ENCODE peak calls at places on chromosomes 1 and 21, in five cellular contexts. E is body of pancreas, B is prostate gland, T is heart left ventricle, F is fibroblast of lung. O is an unnamed sample.

GRCh38 chr1:98975113-98975512 is 29.5 kb downstream of the PLPPR5 start:
- DNase-seq in F (no peak), B (no peak), E (no peak), T (no peak), O (no peak)

GRCh38 chr1:10791117-10791951 is 5.1 kb downstream of the CASZ1 start:
- DNase-seq in F (no peak), T (no peak), B (peak), E (peak), O (peak)

GRCh38 chr1:72284398-72285073 is 2.2 kb upstream of the NEGR1 start:
- DNase-seq in F (peak), E (peak), B (peak), T (peak), O (no peak)

GRCh38 chr1:208230668-208231529 is 13.3 kb downstream of the PLXNA2 start:
- DNase-seq in E (no peak), B (no peak), T (no peak), F (peak), O (no peak)

GRCh38 chr21:17925000-17925610 is 105.9 kb upstream of the C21orf91 start:
- DNase-seq in B (peak), T (peak), F (peak), E (peak), O (no peak)

GRCh38 chr1:225748479-225748878 is 29.1 kb upstream of the SRP9 start:
- DNase-seq in B (no peak), F (peak), T (no peak), E (no peak), O (no peak)

GRCh38 chr1:62732327-62732726 is 44.1 kb upstream of the DOCK7 start:
- DNase-seq in B (no peak), F (no peak), T (no peak), E (no peak), O (no peak)

GRCh38 chr1:47729685-47730084 is 267.5 kb downstream of the TRABD2B start:
- DNase-seq in T (no peak), F (no peak), E (no peak), B (no peak), O (no peak)

GRCh38 chr1:223097713-223098112 is 45.3 kb downstream of the TLR5 start:
- DNase-seq in E (no peak), F (no peak), B (no peak), T (no peak), O (no peak)

GRCh38 chr1:200075522-200075921 is 48.0 kb downstream of the NR5A2 start:
- DNase-seq in B (no peak), E (no peak), F (no peak), T (peak), O (no peak)

GRCh38 chr1:31238986-31239613 is 587 bp downstream of the NKAIN1 start:
- DNase-seq in E (no peak), T (no peak), B (no peak), F (peak), O (no peak)

GRCh38 chr1:18351735-18352134 is 129.0 kb upstream of the KLHDC7A start:
- DNase-seq in T (no peak), B (no peak), E (no peak), F (no peak), O (no peak)
- H3K27ac ChIP-seq in T (no peak), B (no peak), E (no peak), F (no peak), O (no peak)

DNA sequence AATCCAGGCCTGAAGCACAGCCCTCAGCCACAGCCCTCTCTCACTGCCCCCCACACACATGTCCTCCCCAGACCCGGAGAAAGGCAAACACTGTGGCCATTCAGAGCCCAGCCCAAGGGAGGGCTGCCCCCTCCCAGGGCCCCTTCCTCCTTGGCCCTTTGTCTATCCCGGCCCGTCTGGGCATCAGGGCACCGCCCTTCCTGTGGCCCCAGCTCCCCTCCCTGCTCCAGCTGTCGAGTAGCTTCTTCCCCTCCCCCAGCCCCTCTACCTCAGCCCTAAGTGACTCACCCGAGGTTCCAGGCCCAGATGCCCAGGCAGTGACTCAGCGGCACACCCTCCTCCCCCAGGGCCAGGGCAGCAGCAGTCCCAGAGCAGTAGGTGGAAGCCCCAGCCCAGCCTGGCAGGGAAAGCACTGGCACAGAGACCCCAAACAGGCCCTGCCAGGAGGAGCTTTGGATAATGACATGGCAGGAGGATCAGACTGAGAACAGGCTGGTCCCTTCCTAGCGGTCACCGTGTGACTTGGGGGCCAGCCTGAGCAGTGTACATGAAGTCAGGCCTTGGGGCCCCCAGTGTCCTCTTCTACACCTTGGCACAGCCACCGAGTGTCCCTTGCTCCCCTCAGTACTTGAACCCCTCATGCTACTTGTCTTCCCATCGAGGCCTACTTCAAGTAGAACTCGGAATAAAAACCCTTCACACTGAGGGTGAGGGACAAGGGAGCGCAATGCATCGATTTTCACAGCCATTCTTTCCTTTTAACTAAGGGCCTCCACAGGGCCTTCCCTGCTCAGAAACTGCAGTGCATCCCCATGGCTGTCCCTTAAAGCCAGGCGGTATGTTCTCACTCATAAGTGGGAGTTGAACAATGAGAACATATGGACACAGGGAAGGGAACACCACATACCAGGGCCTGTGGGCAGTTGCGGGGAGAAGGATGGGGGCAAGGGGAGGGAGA is 1.0 kb upstream of the S100A2 start:
- DNase-seq in T (peak), E (peak), B (peak), F (peak), O (peak)
- H3K4me3 ChIP-seq in T (no peak), E (no peak), B (no peak), F (no peak), O (no peak)

GRCh38 chr21:45479691-45480675 is 62.3 kb downstream of the SLC19A1 start:
- DNase-seq in E (no peak), B (no peak), F (no peak), T (no peak), O (no peak)

GRCh38 chr21:45478816-45479669 is 63.2 kb downstream of the SLC19A1 start:
- DNase-seq in E (no peak), B (no peak), F (no peak), T (no peak), O (no peak)

GRCh38 chr21:45477176-45478114 is 64.8 kb downstream of the SLC19A1 start:
- DNase-seq in F (no peak), E (no peak), T (no peak), B (no peak), O (no peak)

GRCh38 chr21:45476582-45476981 is 65.7 kb downstream of the SLC19A1 start:
- DNase-seq in B (no peak), F (no peak), E (no peak), T (no peak), O (no peak)

DNA sequence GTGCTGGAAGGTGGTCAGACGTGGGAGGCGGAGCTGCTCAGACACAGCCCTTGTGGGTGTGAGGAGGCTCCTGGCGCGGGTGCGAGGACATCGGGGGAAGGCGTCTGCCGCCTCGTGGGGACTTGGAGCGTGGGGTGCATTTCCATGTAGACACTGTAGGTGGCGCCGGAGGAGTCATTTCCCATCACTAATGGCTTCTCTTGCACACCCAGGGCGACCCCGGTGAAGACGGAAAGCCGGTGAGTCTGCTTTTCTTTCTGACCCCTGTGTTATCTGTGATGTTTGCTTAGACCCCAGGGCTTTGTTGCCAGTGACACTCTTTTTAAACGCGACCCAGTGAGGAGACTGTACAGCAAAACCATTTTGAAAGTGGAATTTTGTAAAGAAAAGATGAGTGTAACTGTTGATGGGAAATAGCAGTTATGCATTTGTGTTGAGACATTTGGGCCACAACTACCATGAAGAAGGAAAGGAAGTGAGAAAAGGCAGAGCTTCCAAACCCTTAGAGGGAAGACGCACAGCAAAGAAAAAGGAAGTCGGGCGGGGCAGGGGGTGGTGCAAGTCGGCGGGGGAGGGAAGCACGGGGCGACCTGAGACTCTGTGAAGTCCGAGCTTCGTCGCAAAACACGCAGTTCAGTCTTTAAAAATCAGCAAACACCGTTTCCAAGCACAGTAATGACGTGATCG is 64.0 kb downstream of the SLC19A1 start:
- DNase-seq in T (peak), E (peak), F (peak), B (peak), O (peak)
- H3K27ac ChIP-seq in T (no peak), E (peak), F (no peak), B (no peak), O (no peak)

GRCh38 chr1:183593356-183593755 is 3.1 kb upstream of the NCF2 start:
- DNase-seq in F (no peak), T (no peak), E (peak), B (no peak), O (no peak)
- H3K4me3 ChIP-seq in F (no peak), T (no peak), E (no peak), B (no peak), O (no peak)

DNA sequence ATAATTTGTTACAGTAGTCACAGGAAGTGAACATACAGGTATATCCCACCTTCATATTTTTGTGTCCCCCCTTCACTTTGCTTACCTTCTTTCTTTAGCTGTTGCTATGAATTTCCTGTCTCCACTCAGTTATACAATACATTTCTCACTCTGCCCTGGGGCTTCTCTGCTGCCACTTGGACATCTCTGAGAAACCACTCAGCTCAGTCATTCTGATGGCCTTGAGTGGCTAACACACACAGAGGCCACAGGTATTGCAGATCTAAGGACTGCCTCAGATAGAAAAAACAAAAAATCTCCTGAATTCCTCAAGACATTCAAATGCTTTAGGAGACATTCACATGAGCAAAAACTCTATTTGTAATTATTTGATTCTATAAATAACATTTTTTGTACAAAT is 87.7 kb downstream of the OLFM3 start:
- DNase-seq in T (no peak), F (no peak), E (no peak), B (no peak), O (no peak)
- H3K27ac ChIP-seq in T (no peak), F (no peak), E (no peak), B (no peak), O (no peak)

DNA sequence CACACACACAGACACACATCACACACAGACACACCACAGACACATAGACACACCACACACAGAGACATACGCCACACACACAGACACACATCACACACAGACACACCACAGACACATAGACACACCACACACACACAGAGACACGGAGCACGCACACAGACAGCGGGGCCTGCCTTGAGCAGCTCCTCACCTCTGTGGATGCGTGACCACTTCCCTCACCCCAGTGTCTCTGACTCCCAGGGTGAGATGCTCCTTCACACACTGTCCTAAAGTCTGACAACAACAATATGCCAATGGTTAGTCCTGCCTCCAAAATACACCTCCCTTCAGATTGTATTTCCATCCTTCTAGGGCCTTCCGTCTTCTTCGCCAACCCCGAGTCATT is 48.2 kb downstream of the IER5 start:
- DNase-seq in T (no peak), F (no peak), E (no peak), B (no peak), O (no peak)
- H3K4me3 ChIP-seq in T (no peak), F (no peak), E (no peak), B (no peak), O (no peak)

DNA sequence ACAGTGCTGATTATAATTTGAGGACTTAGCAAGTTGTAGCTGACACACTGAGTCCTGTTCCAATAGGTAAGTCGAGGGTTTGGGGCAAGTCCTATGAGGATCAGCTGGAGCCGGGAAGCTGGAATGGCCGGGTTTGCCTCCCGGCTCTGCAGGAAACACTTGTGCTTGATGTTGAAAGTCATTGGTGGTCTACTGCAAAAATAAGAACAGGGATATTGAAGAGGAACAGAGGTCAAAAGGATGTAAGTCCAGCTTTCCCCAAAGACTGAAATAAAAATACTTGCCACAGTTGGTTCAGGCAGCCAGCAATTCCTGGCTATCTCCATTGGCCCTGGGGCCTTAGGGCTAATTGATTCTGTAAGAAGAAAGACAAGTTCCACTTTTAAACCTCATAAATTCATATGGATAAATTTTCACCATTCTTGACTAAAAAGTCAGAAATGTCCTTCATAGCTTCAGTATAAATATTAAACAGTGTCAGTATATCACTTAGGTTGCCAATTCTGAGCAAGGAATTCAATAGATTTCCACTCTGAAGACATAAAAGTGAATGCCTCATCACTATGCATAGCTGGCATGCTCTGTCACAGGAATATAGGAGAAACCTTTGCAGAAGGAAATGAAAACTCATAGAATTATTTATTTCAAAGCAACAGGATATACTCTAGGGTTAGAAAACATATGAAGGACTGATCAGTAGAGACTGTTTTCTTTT is 165.2 kb downstream of the AK5 start:
- DNase-seq in F (no peak), E (no peak), B (no peak), T (no peak), O (no peak)
- H3K27ac ChIP-seq in F (no peak), E (no peak), B (no peak), T (no peak), O (no peak)